ENCODE peak calls at places on chromosome 4, in four cellular contexts. One of them, this sample, is unnamed.

GRCh38 chr4:85761803-85762202 is 286.9 kb downstream of the ARHGAP24 start:
- DNase-seq in HFF-Myc: no peak
- DNase-seq in lung microvascular endothelial cell: peak; percentile 70
- DNase-seq in occipital lobe: no peak
- DNase-seq in this sample: no peak

GRCh38 chr4:73867783-73868182 is 1.4 kb upstream of the CXCL1 start:
- DNase-seq in lung microvascular endothelial cell: no peak
- DNase-seq in occipital lobe: no peak
- DNase-seq in HFF-Myc: no peak
- DNase-seq in this sample: no peak

GRCh38 chr4:56755901-56756300 is 65.6 kb downstream of the SPINK2 start:
- DNase-seq in HFF-Myc: no peak
- DNase-seq in lung microvascular endothelial cell: no peak
- DNase-seq in occipital lobe: no peak
- DNase-seq in this sample: no peak

GRCh38 chr4:183610033-183610432 is 49.0 kb downstream of the RWDD4 start:
- DNase-seq in HFF-Myc: no peak
- DNase-seq in lung microvascular endothelial cell: no peak
- DNase-seq in occipital lobe: no peak
- DNase-seq in this sample: no peak

GRCh38 chr4:18736551-18736950 is 715.0 kb upstream of the LCORL start:
- DNase-seq in occipital lobe: no peak
- DNase-seq in HFF-Myc: no peak
- DNase-seq in lung microvascular endothelial cell: no peak
- DNase-seq in this sample: no peak

GRCh38 chr4:5686338-5686737 is 22.0 kb downstream of the EVC2 start:
- DNase-seq in lung microvascular endothelial cell: no peak
- DNase-seq in HFF-Myc: no peak
- DNase-seq in occipital lobe: no peak
- DNase-seq in this sample: no peak

GRCh38 chr4:173958445-173958844 is 325.0 kb downstream of the FBXO8 start:
- DNase-seq in occipital lobe: no peak
- DNase-seq in HFF-Myc: no peak
- DNase-seq in lung microvascular endothelial cell: no peak
- DNase-seq in this sample: no peak

GRCh38 chr4:69830529-69831269 is 29.2 kb downstream of the SULT1E1 start:
- DNase-seq in lung microvascular endothelial cell: peak; percentile 87
- DNase-seq in HFF-Myc: peak; percentile 21
- DNase-seq in occipital lobe: no peak
- DNase-seq in this sample: no peak

GRCh38 chr4:31088600-31089230 is 368.5 kb downstream of the PCDH7 start:
- DNase-seq in lung microvascular endothelial cell: peak; percentile 74
- DNase-seq in HFF-Myc: no peak
- DNase-seq in occipital lobe: no peak
- DNase-seq in this sample: no peak

GRCh38 chr4:186725422-186726149 is 1.9 kb upstream of the FAT1 start:
- DNase-seq in lung microvascular endothelial cell: peak; percentile 43
- DNase-seq in HFF-Myc: no peak
- DNase-seq in occipital lobe: peak; percentile 36
- DNase-seq in this sample: no peak

GRCh38 chr4:16443504-16444088 is 217.3 kb upstream of the TAPT1 start:
- DNase-seq in lung microvascular endothelial cell: peak; percentile 81
- DNase-seq in HFF-Myc: peak; percentile 19
- DNase-seq in occipital lobe: no peak
- DNase-seq in this sample: no peak

GRCh38 chr4:41538017-41538733 is at the start of gene LIMCH1:
- DNase-seq in lung microvascular endothelial cell: peak; percentile 70
- DNase-seq in occipital lobe: no peak
- DNase-seq in HFF-Myc: no peak
- DNase-seq in this sample: no peak

GRCh38 chr4:183355405-183355804 is 33.2 kb upstream of the CLDN24 start:
- DNase-seq in lung microvascular endothelial cell: peak; percentile 55
- DNase-seq in HFF-Myc: no peak
- DNase-seq in occipital lobe: no peak
- DNase-seq in this sample: no peak

GRCh38 chr4:180057198-180057821 is 2185.9 kb upstream of the TENM3 start:
- DNase-seq in occipital lobe: no peak
- DNase-seq in lung microvascular endothelial cell: no peak
- DNase-seq in HFF-Myc: no peak
- DNase-seq in this sample: no peak

GRCh38 chr4:120918092-120918491 is 4.4 kb downstream of the PRDM5 start:
- DNase-seq in HFF-Myc: no peak
- DNase-seq in occipital lobe: no peak
- DNase-seq in lung microvascular endothelial cell: no peak
- DNase-seq in this sample: no peak

GRCh38 chr4:115515379-115516171 is 402.2 kb upstream of the NDST4 start:
- DNase-seq in HFF-Myc: no peak
- DNase-seq in lung microvascular endothelial cell: no peak
- DNase-seq in occipital lobe: no peak
- DNase-seq in this sample: no peak

GRCh38 chr4:143089291-143089690 is 95.4 kb upstream of the USP38 start:
- DNase-seq in occipital lobe: no peak
- DNase-seq in lung microvascular endothelial cell: no peak
- DNase-seq in HFF-Myc: no peak
- DNase-seq in this sample: no peak

GRCh38 chr4:69617083-69617694 is 22.3 kb downstream of the UGT2A2 start:
- DNase-seq in HFF-Myc: no peak
- DNase-seq in lung microvascular endothelial cell: peak; percentile 8
- DNase-seq in occipital lobe: no peak
- DNase-seq in this sample: no peak

GRCh38 chr4:173243917-173244658 is 75.5 kb downstream of the GALNT7 start:
- DNase-seq in lung microvascular endothelial cell: no peak
- DNase-seq in occipital lobe: no peak
- DNase-seq in HFF-Myc: no peak
- DNase-seq in this sample: no peak

GRCh38 chr4:55926610-55927009 is 22.1 kb upstream of the CEP135 start:
- DNase-seq in lung microvascular endothelial cell: no peak
- DNase-seq in occipital lobe: no peak
- DNase-seq in HFF-Myc: no peak
- DNase-seq in this sample: no peak

GRCh38 chr4:20625460-20625859 is 74.8 kb upstream of the PACRGL start:
- DNase-seq in HFF-Myc: no peak
- DNase-seq in occipital lobe: no peak
- DNase-seq in lung microvascular endothelial cell: peak; percentile 2
- DNase-seq in this sample: peak; percentile 81

GRCh38 chr4:111991797-111992196 is 153.5 kb upstream of the FAM241A start:
- DNase-seq in occipital lobe: no peak
- DNase-seq in HFF-Myc: peak; percentile 69
- DNase-seq in lung microvascular endothelial cell: no peak
- DNase-seq in this sample: no peak

GRCh38 chr4:142485452-142485851 is 360.6 kb downstream of the INPP4B start:
- DNase-seq in occipital lobe: no peak
- DNase-seq in HFF-Myc: no peak
- DNase-seq in lung microvascular endothelial cell: no peak
- DNase-seq in this sample: peak; percentile 65

GRCh38 chr4:176185068-176185467 is 10.3 kb downstream of the SPATA4 start:
- DNase-seq in HFF-Myc: no peak
- DNase-seq in occipital lobe: no peak
- DNase-seq in lung microvascular endothelial cell: no peak
- DNase-seq in this sample: no peak

GRCh38 chr4:78293348-78293747 is 236.2 kb downstream of the FRAS1 start:
- DNase-seq in lung microvascular endothelial cell: no peak
- DNase-seq in occipital lobe: no peak
- DNase-seq in HFF-Myc: no peak
- DNase-seq in this sample: no peak

GRCh38 chr4:86831262-86832090 is 17.7 kb downstream of the SLC10A6 start:
- DNase-seq in HFF-Myc: peak; percentile 91
- DNase-seq in occipital lobe: no peak
- DNase-seq in lung microvascular endothelial cell: no peak
- DNase-seq in this sample: peak; percentile 27

GRCh38 chr4:38078590-38079381 is 118.6 kb downstream of the PTTG2 start:
- DNase-seq in lung microvascular endothelial cell: no peak
- DNase-seq in HFF-Myc: peak; percentile 31
- DNase-seq in occipital lobe: no peak
- DNase-seq in this sample: no peak

GRCh38 chr4:67106846-67107467 is 438.3 kb downstream of the CENPC start:
- DNase-seq in occipital lobe: no peak
- DNase-seq in lung microvascular endothelial cell: no peak
- DNase-seq in HFF-Myc: no peak
- DNase-seq in this sample: no peak

GRCh38 chr4:67446811-67447210 is 98.5 kb downstream of the CENPC start:
- DNase-seq in HFF-Myc: no peak
- DNase-seq in lung microvascular endothelial cell: no peak
- DNase-seq in occipital lobe: no peak
- DNase-seq in this sample: no peak

GRCh38 chr4:184792950-184793555 is 32.7 kb downstream of the ACSL1 start:
- DNase-seq in occipital lobe: no peak
- DNase-seq in lung microvascular endothelial cell: peak; percentile 32
- DNase-seq in HFF-Myc: peak; percentile 74
- DNase-seq in this sample: peak; percentile 98